ENCODE peak calls at places on chromosomes 7 and 10, in eight cellular contexts. O, M, F, D, Q, H, L and B are unnamed samples.

GRCh38 chr7:133705596-133705995 is 421.5 kb upstream of the LRGUK start:
- DNase-seq in O (no peak), M (no peak), F (no peak), D (peak), Q (no peak), H (no peak), L (peak), B (no peak)

GRCh38 chr7:157947504-157947903 is 610.7 kb downstream of the DNAJB6 start:
- DNase-seq in O (no peak), M (no peak), F (no peak), D (no peak), Q (no peak), H (no peak), L (no peak), B (no peak)

GRCh38 chr7:29156798-29157461 is 10.6 kb upstream of the CPVL start:
- DNase-seq in O (no peak), M (no peak), F (no peak), D (no peak), Q (no peak), H (no peak), L (no peak), B (no peak)

GRCh38 chr10:66627156-66627555 is 298.7 kb upstream of the LRRTM3 start:
- DNase-seq in O (no peak), M (no peak), F (no peak), D (peak), Q (no peak), H (no peak), L (no peak), B (no peak)

GRCh38 chr10:100733319-100733718 is 12.1 kb upstream of the PAX2 start:
- DNase-seq in O (no peak), M (no peak), F (no peak), D (no peak), Q (no peak), H (no peak), L (no peak), B (no peak)

GRCh38 chr10:72353963-72354355 is 760 bp downstream of the DNAJB12 start:
- DNase-seq in O (no peak), M (no peak), F (peak), D (no peak), Q (no peak), H (no peak), L (peak), B (peak)

GRCh38 chr10:44963772-44964633 is 4.4 kb downstream of the RASSF4 start:
- DNase-seq in O (no peak), M (peak), F (peak), D (no peak), Q (peak), H (no peak), L (peak), B (peak)

GRCh38 chr7:112517487-112517886 is 36.7 kb downstream of the LSMEM1 start:
- DNase-seq in O (no peak), M (no peak), F (no peak), D (no peak), Q (no peak), H (no peak), L (no peak), B (no peak)

GRCh38 chr7:101875215-101875846 is 57.9 kb downstream of the CUX1 start:
- DNase-seq in O (no peak), M (no peak), F (no peak), D (no peak), Q (no peak), H (no peak), L (no peak), B (no peak)

GRCh38 chr10:23110722-23111660 is 15.6 kb downstream of the MSRB2 start:
- DNase-seq in O (no peak), M (no peak), F (no peak), D (no peak), Q (no peak), H (no peak), L (no peak), B (no peak)

GRCh38 chr10:96548589-96548988 is 34.9 kb upstream of the TLL2 start:
- DNase-seq in O (no peak), M (no peak), F (peak), D (no peak), Q (no peak), H (no peak), L (no peak), B (peak)

GRCh38 chr10:23194471-23194965 is 2.4 kb downstream of the PTF1A start:
- DNase-seq in O (no peak), M (no peak), F (no peak), D (no peak), Q (no peak), H (no peak), L (no peak), B (no peak)

GRCh38 chr10:130254168-130255061 is 118.2 kb downstream of the GLRX3 start:
- DNase-seq in O (no peak), M (no peak), F (no peak), D (no peak), Q (peak), H (no peak), L (no peak), B (no peak)

GRCh38 chr10:79414714-79415113 is 30.7 kb downstream of the ZCCHC24 start:
- DNase-seq in O (no peak), M (no peak), F (no peak), D (no peak), Q (no peak), H (no peak), L (no peak), B (no peak)

GRCh38 chr10:51095444-51095843 is 21.2 kb downstream of the PRKG1 start:
- DNase-seq in O (no peak), M (no peak), F (no peak), D (no peak), Q (no peak), H (no peak), L (no peak), B (no peak)

GRCh38 chr7:131370523-131370968 is 42.9 kb downstream of the MKLN1 start:
- DNase-seq in O (no peak), M (no peak), F (no peak), D (peak), Q (no peak), H (no peak), L (peak), B (no peak)

GRCh38 chr7:28077616-28078015 is 103.0 kb downstream of the JAZF1 start:
- DNase-seq in O (no peak), M (no peak), F (no peak), D (no peak), Q (no peak), H (no peak), L (no peak), B (no peak)

GRCh38 chr7:20330797-20331230 is at the start of gene ITGB8:
- DNase-seq in O (no peak), M (peak), F (peak), D (no peak), Q (no peak), H (no peak), L (peak), B (peak)

GRCh38 chr7:123865517-123866117 is 20.6 kb downstream of the HYAL4 start:
- DNase-seq in O (peak), M (peak), F (no peak), D (peak), Q (peak), H (peak), L (peak), B (no peak)

GRCh38 chr10:110820321-110820814 is 51.4 kb upstream of the PDCD4 start:
- DNase-seq in O (no peak), M (peak), F (peak), D (no peak), Q (peak), H (no peak), L (no peak), B (peak)

GRCh38 chr10:110067960-110068770 is 60.4 kb downstream of the ADD3 start:
- DNase-seq in O (no peak), M (peak), F (no peak), D (no peak), Q (no peak), H (peak), L (peak), B (peak)

GRCh38 chr10:62779487-62780248 is 24.9 kb upstream of the ADO start:
- DNase-seq in O (peak), M (peak), F (no peak), D (no peak), Q (no peak), H (no peak), L (no peak), B (no peak)

GRCh38 chr10:27794157-27794556 is 48.5 kb upstream of the MKX start:
- DNase-seq in O (no peak), M (peak), F (no peak), D (no peak), Q (no peak), H (no peak), L (no peak), B (no peak)
- TF ChIP-seq CTCF in O (no peak), M (no peak), F (peak), D (no peak), Q (no peak), H (no peak), L (no peak), B (peak)

GRCh38 chr10:84310470-84310869 is 17.9 kb upstream of the CCSER2 start:
- DNase-seq in O (no peak), M (no peak), F (no peak), D (peak), Q (no peak), H (no peak), L (peak), B (no peak)

GRCh38 chr10:84308021-84308420 is 20.4 kb upstream of the CCSER2 start:
- DNase-seq in O (no peak), M (no peak), F (no peak), D (no peak), Q (no peak), H (no peak), L (no peak), B (no peak)

GRCh38 chr10:84306751-84307384 is 21.5 kb upstream of the CCSER2 start:
- DNase-seq in O (no peak), M (no peak), F (no peak), D (no peak), Q (no peak), H (no peak), L (no peak), B (no peak)

GRCh38 chr10:84311596-84311995 is 16.8 kb upstream of the CCSER2 start:
- DNase-seq in O (no peak), M (no peak), F (no peak), D (no peak), Q (no peak), H (no peak), L (no peak), B (no peak)

DNA sequence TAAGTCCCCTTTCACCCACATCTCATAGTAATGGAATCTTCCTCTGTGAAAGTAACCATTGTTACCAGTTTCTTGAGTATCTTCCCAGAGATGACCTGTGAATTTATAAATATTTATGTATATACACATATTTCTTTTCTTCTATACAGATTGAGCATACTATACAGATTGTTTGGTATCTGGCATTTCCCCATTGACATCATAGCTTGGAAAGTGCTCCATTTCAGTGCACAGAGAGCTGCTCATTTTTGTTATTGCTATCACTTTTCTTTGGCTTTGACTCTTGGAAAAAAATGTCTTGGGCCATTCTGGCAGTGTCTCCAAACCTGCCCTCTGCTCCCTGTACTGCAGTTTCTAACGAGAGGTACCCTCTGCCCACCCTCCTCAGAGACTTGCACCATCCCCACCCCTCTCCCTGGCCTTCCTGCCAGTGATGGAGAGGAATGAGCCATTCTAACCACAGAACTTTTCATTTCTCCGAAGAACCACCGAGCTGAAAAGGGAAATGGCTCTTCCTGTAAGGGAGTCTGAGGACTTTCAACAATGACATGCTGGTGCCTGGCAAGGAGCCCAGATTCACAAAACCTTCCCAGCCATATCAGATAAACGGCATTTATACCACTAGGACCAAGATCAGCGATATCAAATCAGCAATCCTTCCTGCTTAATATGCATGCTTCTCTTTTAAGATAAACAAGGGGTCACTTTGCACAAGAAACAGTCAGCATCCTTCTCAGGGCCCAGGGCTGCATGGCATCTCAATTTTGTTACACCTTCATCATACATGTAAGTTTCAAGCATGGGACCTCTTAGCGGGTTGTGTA is 19.7 kb upstream of the CCSER2 start:
- DNase-seq in O (peak), M (peak), F (peak), D (peak), Q (no peak), H (no peak), L (peak), B (peak)
- H3K4me3 ChIP-seq in O (no peak), M (no peak), F (peak), D (no peak), Q (no peak), H (no peak), L (no peak), B (peak)

DNA sequence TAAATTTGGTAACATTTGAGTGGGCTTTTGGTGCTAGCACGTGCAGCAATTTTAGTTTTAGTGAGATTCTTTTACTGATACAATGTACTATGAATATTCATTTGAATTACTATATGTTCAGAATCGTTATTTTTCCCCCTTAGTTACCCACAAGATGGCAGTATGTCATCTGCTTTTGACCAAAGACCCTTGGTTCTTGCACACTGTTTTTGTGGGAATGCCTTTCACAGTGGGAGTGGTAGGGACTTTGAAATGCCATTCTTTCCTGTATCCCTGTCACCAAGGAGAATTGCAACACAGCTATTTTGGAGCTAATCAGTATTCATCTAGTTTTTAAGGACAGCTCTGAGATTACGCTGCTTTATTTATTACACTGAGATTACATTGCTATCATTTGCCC is 40.6 kb downstream of the SEC23IP start:
- DNase-seq in O (no peak), M (no peak), F (no peak), D (peak), Q (no peak), H (no peak), L (no peak), B (no peak)
- TF ChIP-seq CTCF in O (peak), M (no peak), F (no peak), D (peak), Q (peak), H (peak), L (peak), B (no peak)

GRCh38 chr7:76300210-76300731 is 2.2 kb upstream of the HSPB1 start:
- DNase-seq in O (peak), M (peak), F (no peak), D (peak), Q (no peak), H (no peak), L (peak), B (no peak)

GRCh38 chr7:76302299-76303056 is at the start of gene HSPB1:
- DNase-seq in O (peak), M (peak), F (peak), D (peak), Q (peak), H (no peak), L (peak), B (peak)

GRCh38 chr7:76301000-76301399 is 1.5 kb upstream of the HSPB1 start:
- DNase-seq in O (no peak), M (no peak), F (no peak), D (no peak), Q (no peak), H (no peak), L (no peak), B (no peak)

GRCh38 chr7:76303057-76303828 is 770 bp downstream of the HSPB1 start:
- DNase-seq in O (peak), M (peak), F (peak), D (peak), Q (no peak), H (peak), L (peak), B (peak)

GRCh38 chr7:76303829-76304505 is 1.5 kb downstream of the HSPB1 start:
- DNase-seq in O (no peak), M (no peak), F (peak), D (peak), Q (no peak), H (no peak), L (no peak), B (no peak)
- H3K4me3 ChIP-seq in O (peak), M (peak), F (peak), D (peak), Q (peak), H (peak), L (peak), B (peak)

DNA sequence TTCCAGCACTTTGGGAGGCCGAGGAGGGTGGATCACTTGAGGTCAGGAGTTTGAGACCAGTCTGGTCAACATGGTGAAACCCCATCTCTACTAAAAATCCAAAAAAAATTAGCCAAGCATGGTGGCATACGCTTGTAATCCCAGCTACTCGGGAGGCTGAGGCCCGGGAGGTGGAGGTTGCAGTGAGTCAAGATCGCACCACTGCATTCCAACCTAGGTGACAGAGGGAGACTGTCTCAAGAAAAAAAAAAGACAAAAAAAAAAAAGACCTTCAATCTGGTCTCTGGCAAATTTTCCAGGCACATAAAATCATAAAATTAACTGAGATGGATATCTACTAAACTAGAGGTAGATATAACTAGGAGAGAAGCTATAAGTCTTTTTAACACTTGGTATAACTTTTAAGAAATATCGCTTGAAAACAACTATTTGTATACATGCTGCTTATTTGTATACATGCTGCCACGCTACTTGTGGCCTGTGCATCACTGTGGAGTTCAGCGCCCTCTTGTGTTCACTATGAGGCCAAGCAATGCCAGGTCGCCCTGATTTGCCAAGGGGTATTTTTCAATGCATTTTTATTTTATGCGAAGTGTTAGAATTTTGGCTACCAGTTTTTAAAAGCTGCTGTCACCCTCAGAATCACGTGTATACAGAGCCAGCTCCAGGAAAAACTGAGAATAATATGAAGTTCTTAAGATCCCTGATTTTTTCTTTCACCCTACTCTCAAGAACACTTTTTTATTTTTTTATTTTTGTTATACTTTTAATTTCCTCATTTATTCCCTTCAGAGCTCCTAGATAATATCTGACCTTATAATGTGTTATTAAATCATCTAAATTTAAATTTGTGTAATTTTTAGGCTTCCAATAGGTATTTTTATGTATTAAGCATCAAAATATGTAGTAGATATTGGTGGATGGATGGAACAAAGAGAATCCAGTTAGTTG is 26.7 kb downstream of the CYCS start:
- DNase-seq in O (peak), M (peak), F (peak), D (peak), Q (peak), H (no peak), L (peak), B (no peak)
- TF ChIP-seq CTCF in O (peak), M (peak), F (peak), D (peak), Q (peak), H (peak), L (peak), B (peak)

DNA sequence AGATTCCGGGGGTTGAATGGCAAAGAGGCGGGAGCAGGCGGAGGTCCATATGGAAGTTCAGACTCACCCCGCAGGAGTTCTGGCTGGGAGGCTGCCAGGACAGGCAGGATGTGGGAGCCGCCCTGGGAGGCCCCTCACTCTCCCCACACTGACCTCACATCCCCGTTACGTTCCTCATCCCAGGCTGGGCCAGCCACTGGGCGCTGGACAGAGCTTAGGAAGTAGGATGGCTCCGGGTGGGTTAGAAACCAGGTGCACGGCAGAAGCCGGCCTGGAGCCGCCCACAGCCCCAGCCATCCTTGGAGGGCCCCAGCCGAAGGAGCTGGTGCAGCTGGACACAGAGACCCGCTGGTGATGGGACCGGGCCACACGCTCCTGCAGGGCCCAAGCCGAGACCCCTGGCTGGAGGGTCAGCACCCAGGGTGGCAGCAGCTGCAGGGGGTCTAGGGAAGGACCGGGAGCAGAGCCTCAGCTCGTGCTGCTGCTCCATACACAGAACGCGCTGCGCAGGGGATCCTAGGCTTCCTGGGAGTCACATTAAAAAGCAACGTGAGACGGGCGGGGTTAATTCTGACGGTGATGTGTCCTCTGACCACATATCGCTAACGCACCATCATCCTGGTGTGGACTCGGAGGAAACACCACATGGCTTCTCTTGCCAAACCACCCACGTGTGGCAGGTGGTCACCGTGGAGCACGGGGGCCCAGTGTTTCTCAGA is 98.6 kb upstream of the DIP2C start:
- DNase-seq in O (no peak), M (peak), F (no peak), D (peak), Q (no peak), H (no peak), L (no peak), B (no peak)
- H3K4me3 ChIP-seq in O (no peak), M (no peak), F (no peak), D (no peak), Q (no peak), H (no peak), L (no peak), B (peak)

DNA sequence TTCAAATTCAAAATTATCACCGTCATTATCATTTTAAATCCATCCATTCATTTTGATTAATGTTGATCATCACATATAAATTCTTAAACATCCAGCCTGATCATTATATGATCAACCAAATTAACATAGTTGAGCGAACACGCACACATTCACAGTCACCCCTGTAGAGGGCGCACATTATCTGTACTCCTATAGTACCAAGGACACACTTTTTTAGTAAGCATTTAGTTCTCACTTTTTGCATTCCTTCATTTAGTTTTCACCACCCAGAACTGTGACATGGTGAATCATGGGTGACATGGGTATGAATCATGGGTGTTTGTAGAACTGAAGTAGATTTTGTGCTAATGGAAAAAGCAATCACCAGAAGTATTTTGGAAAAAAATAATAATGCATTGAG is 26.0 kb upstream of the ZNF735 start:
- DNase-seq in O (no peak), M (no peak), F (no peak), D (no peak), Q (no peak), H (no peak), L (no peak), B (no peak)
- TF ChIP-seq CTCF in O (no peak), M (no peak), F (no peak), D (peak), Q (peak), H (no peak), L (peak), B (peak)